ENCODE peak calls at places on chromosomes 6 and 20, in nine cellular contexts. R, E, J, I, A, W, C, L and G are unnamed samples.

GRCh38 chr20:50037575-50037974 is 54.8 kb downstream of the SNAI1 start:
- DNase-seq in R (no peak), E (no peak), J (no peak), I (no peak), A (no peak), W (no peak), C (no peak), L (no peak), G (no peak)

GRCh38 chr6:73631849-73632248 is 21.9 kb downstream of the SLC17A5 start:
- DNase-seq in R (no peak), E (no peak), J (no peak), I (no peak), A (no peak), W (no peak), C (no peak), L (no peak), G (no peak)

GRCh38 chr6:12605888-12606345 is 110.7 kb upstream of the PHACTR1 start:
- DNase-seq in R (peak; percentile 65), E (no peak), J (no peak), I (peak; percentile 60), A (peak; percentile 82), W (no peak), C (peak; percentile 3), L (peak; percentile 51), G (no peak)

GRCh38 chr6:153588328-153588727 is 450.7 kb upstream of the OPRM1 start:
- DNase-seq in R (no peak), E (no peak), J (no peak), I (no peak), A (no peak), W (no peak), C (no peak), L (no peak), G (no peak)

GRCh38 chr20:33811763-33812672 is 870 bp downstream of the CHMP4B start:
- DNase-seq in R (peak; percentile 77), E (peak; percentile 55), J (no peak), I (peak; percentile 54), A (peak; percentile 49), W (no peak), C (no peak), L (no peak), G (peak; percentile 83)

GRCh38 chr20:7841967-7842301 is 98.3 kb downstream of the HAO1 start:
- DNase-seq in R (no peak), E (peak; percentile 46), J (no peak), I (peak; percentile 73), A (no peak), W (no peak), C (no peak), L (no peak), G (no peak)

GRCh38 chr6:27544612-27545260 is 71.8 kb upstream of the ZNF184 start:
- DNase-seq in R (no peak), E (no peak), J (no peak), I (no peak), A (no peak), W (no peak), C (no peak), L (peak; percentile 29), G (no peak)

GRCh38 chr6:160102399-160102798 is 19.2 kb upstream of the SLC22A1 start:
- DNase-seq in R (no peak), E (no peak), J (no peak), I (no peak), A (no peak), W (no peak), C (no peak), L (no peak), G (no peak)

GRCh38 chr20:8812818-8813217 is 256.1 kb upstream of the PLCB4 start:
- DNase-seq in R (no peak), E (peak; percentile 38), J (no peak), I (no peak), A (no peak), W (no peak), C (no peak), L (no peak), G (no peak)

GRCh38 chr6:52955871-52956270 is 39.2 kb downstream of the GSTA4 start:
- DNase-seq in R (no peak), E (no peak), J (no peak), I (no peak), A (no peak), W (no peak), C (no peak), L (no peak), G (no peak)

GRCh38 chr6:134589512-134589911 is 271.6 kb upstream of the SGK1 start:
- DNase-seq in R (no peak), E (no peak), J (no peak), I (peak; percentile 70), A (no peak), W (no peak), C (no peak), L (no peak), G (no peak)

GRCh38 chr6:24387818-24388217 is 14.9 kb upstream of the MRS2 start:
- DNase-seq in R (no peak), E (no peak), J (no peak), I (no peak), A (no peak), W (no peak), C (no peak), L (no peak), G (no peak)

GRCh38 chr20:1941226-1941625 is 46.0 kb downstream of the SIRPA start:
- DNase-seq in R (no peak), E (peak; percentile 62), J (no peak), I (no peak), A (no peak), W (no peak), C (no peak), L (no peak), G (no peak)

GRCh38 chr20:51138576-51138975 is 115.7 kb upstream of the KCNG1 start:
- DNase-seq in R (no peak), E (no peak), J (no peak), I (no peak), A (no peak), W (no peak), C (no peak), L (no peak), G (no peak)

GRCh38 chr6:18100296-18100695 is 22.2 kb downstream of the NHLRC1 start:
- DNase-seq in R (no peak), E (no peak), J (no peak), I (no peak), A (no peak), W (no peak), C (no peak), L (no peak), G (no peak)

GRCh38 chr20:25090492-25091429 is 8.8 kb upstream of the VSX1 start:
- DNase-seq in R (no peak), E (no peak), J (peak; percentile 79), I (no peak), A (peak; percentile 98), W (peak; percentile 24), C (no peak), L (no peak), G (no peak)

GRCh38 chr6:160662842-160663241 is 1.2 kb downstream of the LPA start:
- DNase-seq in R (no peak), E (no peak), J (no peak), I (no peak), A (no peak), W (no peak), C (no peak), L (no peak), G (no peak)

GRCh38 chr20:61295726-61296628 is 43.9 kb downstream of the CDH4 start:
- DNase-seq in R (no peak), E (no peak), J (no peak), I (no peak), A (no peak), W (no peak), C (no peak), L (peak; percentile 37), G (no peak)

GRCh38 chr6:167465497-167465896 is 140.6 kb downstream of the TTLL2 start:
- DNase-seq in R (no peak), E (no peak), J (no peak), I (no peak), A (no peak), W (no peak), C (no peak), L (no peak), G (no peak)

GRCh38 chr6:128456510-128457244 is 63.7 kb downstream of the PTPRK start:
- DNase-seq in R (no peak), E (no peak), J (no peak), I (no peak), A (no peak), W (no peak), C (no peak), L (no peak), G (no peak)

GRCh38 chr6:31401403-31401802 is 2.0 kb upstream of the MICA start:
- DNase-seq in R (no peak), E (no peak), J (no peak), I (peak; percentile 78), A (peak; percentile 22), W (no peak), C (no peak), L (no peak), G (no peak)

GRCh38 chr6:20705741-20706140 is 171.5 kb downstream of the CDKAL1 start:
- DNase-seq in R (no peak), E (no peak), J (no peak), I (no peak), A (no peak), W (no peak), C (no peak), L (no peak), G (no peak)